ENCODE peak calls at places on chromosomes 5 and 9, in four cellular contexts. One of them, this sample, is unnamed. For H3K4me1 and H3K27me3, the result is how much of the 10 kb centered on the place peaks cover.

GRCh38 chr5:126656397-126657007 is 55.8 kb downstream of the PHAX start:
- DNase-seq in CD4-positive, alpha-beta memory T cell: peak
- DNase-seq in PC-9: no peak
- DNase-seq in left ventricle myocardium inferior: no peak
- DNase-seq in this sample: peak

GRCh38 chr5:59923465-59923864 is 29.9 kb upstream of the PDE4D start:
- DNase-seq in CD4-positive, alpha-beta memory T cell: no peak
- DNase-seq in PC-9: peak
- DNase-seq in left ventricle myocardium inferior: no peak
- DNase-seq in this sample: peak

GRCh38 chr9:134174073-134174449 is 9.7 kb upstream of the RNU6ATAC start:
- DNase-seq in CD4-positive, alpha-beta memory T cell: no peak
- DNase-seq in PC-9: no peak
- DNase-seq in left ventricle myocardium inferior: no peak
- DNase-seq in this sample: no peak

GRCh38 chr5:179411161-179411841 is 66.0 kb upstream of the ADAMTS2 start:
- DNase-seq in CD4-positive, alpha-beta memory T cell: no peak
- DNase-seq in PC-9: no peak
- DNase-seq in left ventricle myocardium inferior: no peak
- DNase-seq in this sample: no peak

GRCh38 chr9:32618261-32618660 is 17.2 kb downstream of the TAF1L start:
- DNase-seq in CD4-positive, alpha-beta memory T cell: no peak
- DNase-seq in PC-9: no peak
- DNase-seq in left ventricle myocardium inferior: no peak
- DNase-seq in this sample: no peak

GRCh38 chr5:132998553-132998952 is 27.8 kb downstream of the ZCCHC10 start:
- DNase-seq in CD4-positive, alpha-beta memory T cell: no peak
- DNase-seq in PC-9: no peak
- DNase-seq in left ventricle myocardium inferior: no peak
- DNase-seq in this sample: no peak

GRCh38 chr5:28014779-28015178 is 976.4 kb upstream of the CDH9 start:
- DNase-seq in CD4-positive, alpha-beta memory T cell: no peak
- DNase-seq in PC-9: peak
- DNase-seq in left ventricle myocardium inferior: no peak
- DNase-seq in this sample: peak

GRCh38 chr9:127561491-127562270 is 50.4 kb upstream of the STXBP1 start:
- DNase-seq in CD4-positive, alpha-beta memory T cell: no peak
- DNase-seq in PC-9: peak
- DNase-seq in left ventricle myocardium inferior: peak
- DNase-seq in this sample: peak

GRCh38 chr5:118545050-118545449 is 443.3 kb downstream of the DTWD2 start:
- DNase-seq in CD4-positive, alpha-beta memory T cell: no peak
- DNase-seq in PC-9: no peak
- DNase-seq in left ventricle myocardium inferior: no peak
- DNase-seq in this sample: no peak

GRCh38 chr5:56466136-56466816 is 233.1 kb upstream of the ANKRD55 start:
- DNase-seq in CD4-positive, alpha-beta memory T cell: no peak
- DNase-seq in PC-9: no peak
- DNase-seq in left ventricle myocardium inferior: no peak
- DNase-seq in this sample: no peak

GRCh38 chr9:70747335-70747734 is 332.9 kb upstream of the KLF9 start:
- DNase-seq in CD4-positive, alpha-beta memory T cell: no peak
- DNase-seq in PC-9: no peak
- DNase-seq in left ventricle myocardium inferior: no peak
- DNase-seq in this sample: no peak

GRCh38 chr9:136666364-136667216 is 3.9 kb downstream of the EGFL7 start:
- DNase-seq in CD4-positive, alpha-beta memory T cell: no peak
- DNase-seq in PC-9: no peak
- DNase-seq in left ventricle myocardium inferior: no peak
- DNase-seq in this sample: no peak

GRCh38 chr9:13034696-13035006 is 244.8 kb downstream of the MPDZ start:
- DNase-seq in CD4-positive, alpha-beta memory T cell: no peak
- DNase-seq in PC-9: no peak
- DNase-seq in left ventricle myocardium inferior: no peak
- DNase-seq in this sample: no peak

GRCh38 chr5:19240150-19240549 is 747.9 kb downstream of the CDH18 start:
- DNase-seq in CD4-positive, alpha-beta memory T cell: no peak
- DNase-seq in PC-9: peak
- DNase-seq in left ventricle myocardium inferior: no peak
- DNase-seq in this sample: no peak

DNA sequence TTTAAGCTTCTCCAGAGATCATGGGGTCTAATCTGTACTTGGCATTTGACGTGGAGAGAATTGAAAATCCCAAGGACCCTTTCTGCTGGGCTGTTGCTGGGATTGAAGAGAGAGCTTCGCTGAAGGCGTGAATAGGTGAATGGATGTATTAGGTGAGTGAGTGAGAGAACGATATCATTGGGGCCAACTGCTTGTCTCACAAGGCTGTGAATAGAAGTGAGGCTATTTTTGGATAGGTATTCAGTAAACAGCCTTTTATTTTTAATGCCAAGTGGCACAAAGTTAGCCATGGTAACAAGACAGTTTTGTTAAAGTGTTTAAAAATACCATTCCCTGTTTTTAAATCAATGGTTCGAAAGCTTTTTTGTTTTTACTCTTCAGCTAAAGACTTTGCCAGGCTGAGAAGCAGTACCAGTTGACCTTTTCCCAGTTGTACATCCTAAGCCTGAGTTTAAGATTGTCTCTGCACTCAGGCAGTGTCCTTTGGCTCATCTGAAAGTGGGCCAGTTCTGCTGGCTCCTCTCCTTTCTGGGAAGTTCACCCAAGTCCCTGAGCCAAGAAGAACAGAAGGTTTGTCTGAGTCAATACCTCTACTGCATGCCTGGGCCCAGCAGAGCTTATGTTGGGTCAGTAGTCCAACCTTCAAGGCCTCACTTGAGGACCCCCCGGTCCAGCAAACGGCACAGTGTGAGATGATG is 156.4 kb downstream of the MACROH2A1 start:
- DNase-seq in CD4-positive, alpha-beta memory T cell: no peak
- DNase-seq in PC-9: no peak
- DNase-seq in left ventricle myocardium inferior: peak
- DNase-seq in this sample: no peak
- H3K4me1 ChIP-seq in CD4-positive, alpha-beta memory T cell: under half
- H3K4me1 ChIP-seq in PC-9: under half
- H3K4me1 ChIP-seq in left ventricle myocardium inferior: under half
- H3K4me1 ChIP-seq in this sample: under half

DNA sequence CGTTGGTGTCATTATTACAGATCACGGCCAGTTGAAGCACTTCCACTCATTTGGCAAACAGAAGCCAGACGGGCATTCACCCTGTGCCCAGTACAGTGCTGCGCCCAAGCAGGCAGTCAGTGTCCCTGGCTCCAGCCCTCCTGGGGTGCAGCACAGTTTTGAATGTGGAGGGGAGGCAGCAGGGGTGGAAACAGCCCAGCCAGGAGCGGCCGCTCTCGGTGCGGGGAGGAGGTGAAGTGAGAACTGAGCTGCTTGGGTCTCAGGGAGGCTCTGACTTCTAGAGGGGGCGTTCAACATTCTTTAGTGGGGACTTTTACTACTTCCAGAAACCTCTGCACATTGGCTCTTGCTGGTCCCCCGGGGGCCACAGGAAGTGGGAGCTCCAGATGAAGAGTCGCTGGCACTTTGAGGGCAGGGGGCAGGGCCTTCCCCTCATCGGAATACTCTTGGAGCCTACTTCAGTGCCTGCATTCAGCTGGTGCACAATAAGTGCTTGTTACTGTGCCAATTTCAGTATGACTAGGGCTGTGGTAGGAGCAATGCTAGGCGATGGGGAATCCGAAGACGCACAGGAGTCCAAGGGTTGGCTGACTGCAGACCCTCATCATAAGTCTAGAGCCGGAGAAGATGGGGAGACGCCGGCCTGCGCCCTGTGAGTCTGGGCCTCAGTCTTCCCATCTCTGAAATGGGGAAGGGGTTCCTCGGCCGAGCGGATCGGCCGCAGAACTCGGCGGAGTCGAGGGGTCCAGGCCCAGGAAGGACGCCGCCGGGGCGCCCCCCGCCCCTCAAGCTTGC is 482 bp upstream of the NEK6 start:
- DNase-seq in CD4-positive, alpha-beta memory T cell: no peak
- DNase-seq in PC-9: no peak
- DNase-seq in left ventricle myocardium inferior: no peak
- DNase-seq in this sample: no peak
- H3K4me3 ChIP-seq in CD4-positive, alpha-beta memory T cell: peak
- H3K4me3 ChIP-seq in PC-9: peak
- H3K4me3 ChIP-seq in left ventricle myocardium inferior: peak
- H3K4me3 ChIP-seq in this sample: peak

DNA sequence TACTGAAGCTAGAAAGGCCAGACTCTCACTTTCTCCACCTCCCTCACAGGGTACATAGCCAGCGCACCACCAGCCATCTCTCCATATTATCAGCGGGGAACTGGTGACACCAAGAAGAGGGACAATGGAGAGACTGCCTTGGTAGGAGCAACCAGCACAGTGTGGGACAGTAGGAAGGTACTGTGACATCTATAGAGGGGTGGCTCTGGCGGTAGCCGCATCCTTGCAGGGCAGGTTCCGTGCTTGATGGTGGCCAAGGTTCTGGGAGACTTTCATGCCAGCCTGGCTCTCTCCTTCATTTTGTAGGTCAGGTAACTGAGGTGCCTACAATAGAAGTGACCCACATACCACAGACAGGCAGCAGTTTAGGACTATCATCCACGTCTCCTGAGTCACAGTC is 65.5 kb upstream of the SMIM23 start:
- DNase-seq in CD4-positive, alpha-beta memory T cell: no peak
- DNase-seq in PC-9: no peak
- DNase-seq in left ventricle myocardium inferior: no peak
- DNase-seq in this sample: no peak
- H3K27me3 ChIP-seq in CD4-positive, alpha-beta memory T cell: under half
- H3K27me3 ChIP-seq in PC-9: half or more
- H3K27me3 ChIP-seq in left ventricle myocardium inferior: under half
- H3K27me3 ChIP-seq in this sample: under half

GRCh38 chr5:96973561-96974401 is 37.9 kb downstream of the LNPEP start:
- DNase-seq in CD4-positive, alpha-beta memory T cell: peak
- DNase-seq in PC-9: no peak
- DNase-seq in left ventricle myocardium inferior: no peak
- DNase-seq in this sample: no peak
- H3K4me1 ChIP-seq in CD4-positive, alpha-beta memory T cell: half or more
- H3K4me1 ChIP-seq in PC-9: under half
- H3K4me1 ChIP-seq in left ventricle myocardium inferior: half or more
- H3K4me1 ChIP-seq in this sample: under half

DNA sequence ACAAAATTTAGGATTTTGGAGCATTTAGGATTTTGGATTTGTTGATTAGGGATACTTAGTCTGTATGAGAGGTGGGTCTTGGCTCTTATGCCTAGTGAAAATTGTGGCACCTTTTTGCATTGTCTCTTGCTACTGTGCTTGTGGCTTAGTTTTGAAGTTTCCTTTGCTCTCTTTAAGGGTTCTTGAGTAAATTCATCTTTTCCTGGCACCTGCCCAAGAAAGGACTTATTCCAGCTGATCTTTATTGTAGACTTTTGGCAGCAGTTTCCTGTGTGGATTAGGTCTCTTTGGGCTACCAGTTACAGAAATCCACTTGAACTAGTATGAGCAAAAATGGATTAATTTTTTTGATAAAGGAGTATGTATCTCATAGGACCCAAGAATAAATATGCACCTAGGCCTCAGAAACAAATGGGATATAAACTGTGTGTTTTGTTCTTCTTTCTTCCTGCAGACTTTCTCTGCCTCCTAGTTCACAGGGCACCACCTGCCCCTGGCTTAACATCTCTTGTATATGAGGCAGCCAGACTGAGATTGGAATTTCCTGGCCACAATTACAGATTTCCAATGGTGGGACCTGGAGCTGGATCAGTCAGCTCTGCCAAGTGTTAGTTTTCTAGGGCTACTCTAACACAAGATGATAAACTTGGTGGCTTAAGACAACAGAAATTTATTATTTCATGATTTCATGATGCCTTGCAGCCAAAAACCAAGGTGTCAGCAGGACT is 44.6 kb downstream of the FOCAD start:
- DNase-seq in CD4-positive, alpha-beta memory T cell: no peak
- DNase-seq in PC-9: no peak
- DNase-seq in left ventricle myocardium inferior: no peak
- DNase-seq in this sample: no peak
- H3K4me3 ChIP-seq in CD4-positive, alpha-beta memory T cell: no peak
- H3K4me3 ChIP-seq in PC-9: no peak
- H3K4me3 ChIP-seq in left ventricle myocardium inferior: no peak
- H3K4me3 ChIP-seq in this sample: no peak

DNA sequence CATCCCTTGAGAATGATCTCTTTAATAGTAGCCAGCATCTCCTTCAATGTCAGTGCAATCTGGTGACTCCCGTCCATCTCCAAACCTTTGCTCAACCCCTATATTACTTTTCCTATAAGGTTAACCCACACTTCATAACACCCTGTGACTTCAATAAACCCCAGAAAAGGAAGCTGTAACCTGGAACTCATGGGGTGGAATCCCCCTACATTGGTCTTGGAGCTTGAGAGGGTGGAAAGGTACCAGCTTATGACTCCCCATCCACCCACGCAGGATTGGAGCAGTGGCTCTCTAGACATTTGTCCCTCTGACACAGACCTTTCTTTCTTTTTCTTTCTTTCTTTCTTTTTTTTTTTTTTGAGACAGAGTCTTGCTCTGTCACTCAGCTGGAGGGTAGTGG is 54.7 kb upstream of the ZFR start:
- DNase-seq in CD4-positive, alpha-beta memory T cell: no peak
- DNase-seq in PC-9: no peak
- DNase-seq in left ventricle myocardium inferior: no peak
- DNase-seq in this sample: no peak
- H3K27me3 ChIP-seq in CD4-positive, alpha-beta memory T cell: under half
- H3K27me3 ChIP-seq in PC-9: half or more
- H3K27me3 ChIP-seq in left ventricle myocardium inferior: under half
- H3K27me3 ChIP-seq in this sample: under half

DNA sequence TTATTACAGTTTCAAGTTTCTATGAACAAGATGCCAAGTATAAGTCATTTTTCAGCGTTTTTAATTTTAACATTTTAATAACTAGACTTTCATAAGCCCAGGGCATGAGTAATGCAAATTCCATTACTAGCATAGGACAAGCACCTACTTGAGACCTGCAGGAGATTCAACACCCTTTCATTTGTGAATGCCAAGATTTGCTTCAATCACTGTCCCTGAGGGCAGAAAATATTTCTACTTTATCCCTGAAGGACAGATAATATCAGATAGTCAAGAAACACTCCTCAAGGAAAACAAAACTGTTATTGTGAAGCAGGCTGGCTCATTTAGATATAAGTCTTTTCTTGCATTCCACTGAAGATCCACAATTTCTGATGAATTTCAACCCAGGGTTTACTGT is 27.7 kb upstream of the ZNF622 start:
- DNase-seq in CD4-positive, alpha-beta memory T cell: no peak
- DNase-seq in PC-9: peak
- DNase-seq in left ventricle myocardium inferior: no peak
- DNase-seq in this sample: no peak
- H3K4me1 ChIP-seq in CD4-positive, alpha-beta memory T cell: under half
- H3K4me1 ChIP-seq in PC-9: under half
- H3K4me1 ChIP-seq in left ventricle myocardium inferior: half or more
- H3K4me1 ChIP-seq in this sample: under half

This sample was measured in Caco-2.